ENCODE peak calls at places on chromosomes 3 and 15, in six cellular contexts. O is K562, D is GM23248, A is fibroblast of mammary gland, V is IMR-90, U is right atrium auricular region. C is an unnamed sample.

GRCh38 chr3:62007036-62007435 is 366.3 kb downstream of the FEZF2 start:
- DNase-seq in O (no peak), D (peak; percentile 11), V (peak; percentile 5), A (no peak), U (no peak), C (no peak)

GRCh38 chr3:132083583-132084372 is 49.0 kb upstream of the CPNE4 start:
- DNase-seq in V (no peak), A (peak; percentile 64), U (no peak), D (peak; percentile 76), O (no peak), C (no peak)

GRCh38 chr3:190504354-190505125 is 9.3 kb upstream of the IL1RAP start:
- DNase-seq in V (peak; percentile 27), O (no peak), U (no peak), A (peak; percentile 40), D (peak; percentile 14), C (no peak)

GRCh38 chr3:10263549-10264363 is 15.5 kb downstream of the TATDN2 start:
- DNase-seq in U (peak; percentile 68), A (peak; percentile 55), D (peak; percentile 81), O (peak; percentile 77), V (peak; percentile 42), C (peak; percentile 59)

GRCh38 chr15:66651913-66652642 is 50.0 kb upstream of the SMAD6 start:
- DNase-seq in D (no peak), O (no peak), A (no peak), V (no peak), U (no peak), C (no peak)

GRCh38 chr15:70068783-70069565 is 28.7 kb downstream of the TLE3 start:
- DNase-seq in U (no peak), D (no peak), A (no peak), V (no peak), O (no peak), C (no peak)

GRCh38 chr15:73838795-73839565 is 34.4 kb upstream of the TBC1D21 start:
- DNase-seq in U (peak; percentile 64), A (no peak), O (no peak), D (peak; percentile 19), V (no peak), C (peak; percentile 54)

GRCh38 chr15:57160823-57161560 is 215.3 kb upstream of the CGNL1 start:
- DNase-seq in D (peak; percentile 79), V (peak; percentile 88), U (no peak), O (no peak), A (peak; percentile 64), C (no peak)

GRCh38 chr3:46449755-46450552 is 14.8 kb downstream of the LTF start:
- DNase-seq in O (peak; percentile 74), V (peak; percentile 8), D (peak; percentile 45), A (peak; percentile 11), U (peak; percentile 34), C (no peak)

GRCh38 chr3:195103623-195104022 is 167.3 kb downstream of the XXYLT1 start:
- DNase-seq in O (no peak), D (no peak), U (no peak), A (peak; percentile 38), V (no peak), C (no peak)

GRCh38 chr3:11534011-11534782 is 109.5 kb downstream of the VGLL4 start:
- DNase-seq in U (no peak), O (no peak), D (no peak), V (no peak), A (no peak), C (no peak)

GRCh38 chr3:125212509-125213372 is at the start of gene SLC12A8:
- DNase-seq in V (no peak), A (no peak), U (no peak), D (peak; percentile 33), O (no peak), C (no peak)

GRCh38 chr3:5312278-5312677 is 124.8 kb downstream of the EDEM1 start:
- DNase-seq in V (no peak), D (peak; percentile 21), A (peak; percentile 41), U (no peak), O (no peak), C (no peak)

GRCh38 chr3:38648659-38649499 is 608 bp downstream of the SCN5A start:
- DNase-seq in U (no peak), V (no peak), D (no peak), A (no peak), O (no peak), C (no peak)

GRCh38 chr3:114902691-114903101 is 244.4 kb downstream of the ZBTB20 start:
- DNase-seq in V (peak; percentile 4), O (no peak), U (no peak), D (peak; percentile 10), A (no peak), C (no peak)
- H3K4me3 ChIP-seq in V (no peak overlapping the region), O (no peak overlapping the region), U (no peak overlapping the region), D (no peak overlapping the region), A (no peak overlapping the region), C (no peak overlapping the region)

GRCh38 chr15:80550219-80550909 is 144.7 kb upstream of the ABHD17C start:
- DNase-seq in D (peak; percentile 88), U (no peak), A (peak; percentile 94), O (no peak), V (peak; percentile 98), C (no peak)
- H3K4me3 ChIP-seq in D (peak overlapping the region; percentile 54), U (no peak overlapping the region), A (peak overlapping the region; percentile 24), O (no peak overlapping the region), V (peak overlapping the region; percentile 4), C (no peak overlapping the region)

GRCh38 chr3:193730498-193730897 is 137.5 kb downstream of the OPA1 start:
- DNase-seq in O (no peak), A (no peak), D (no peak), V (no peak), U (no peak), C (no peak)

GRCh38 chr3:193728429-193729087 is 135.6 kb downstream of the OPA1 start:
- DNase-seq in V (no peak), U (no peak), A (no peak), D (no peak), O (no peak), C (no peak)

GRCh38 chr3:193730976-193731375 is 138.0 kb downstream of the OPA1 start:
- DNase-seq in A (no peak), D (no peak), O (no peak), U (no peak), V (no peak), C (no peak)

GRCh38 chr3:193729088-193729465 is 136.1 kb downstream of the OPA1 start:
- DNase-seq in O (no peak), U (no peak), D (no peak), V (no peak), A (no peak), C (no peak)

DNA sequence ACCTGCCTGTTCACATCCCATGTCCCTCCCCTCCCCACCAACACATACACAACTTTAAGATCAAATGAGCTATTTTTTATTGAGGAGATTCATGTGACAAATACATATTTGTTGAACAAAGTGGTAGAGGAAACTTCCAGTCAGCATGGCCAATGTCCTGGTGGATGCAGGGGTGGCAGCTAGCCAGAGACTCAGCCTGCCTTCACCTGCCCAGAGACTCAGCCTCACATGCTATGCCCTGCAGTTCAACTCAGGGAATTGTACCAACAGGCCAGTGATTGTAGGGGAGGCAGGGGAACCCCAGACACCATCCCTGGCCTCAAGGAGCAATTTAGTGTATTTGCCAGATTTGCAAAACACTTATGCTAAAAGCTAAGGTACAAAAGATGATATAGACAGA is 136.6 kb downstream of the OPA1 start:
- DNase-seq in A (no peak), O (no peak), D (no peak), U (no peak), V (no peak), C (no peak)
- H3K4me3 ChIP-seq in A (no peak overlapping the region), O (no peak overlapping the region), D (no peak overlapping the region), U (no peak overlapping the region), V (no peak overlapping the region), C (no peak overlapping the region)

GRCh38 chr15:90886291-90886614 is 1.9 kb downstream of the FES start:
- DNase-seq in O (no peak), D (no peak), V (no peak), U (no peak), A (no peak), C (no peak)
- H3K4me3 ChIP-seq in O (no peak overlapping the region), D (no peak overlapping the region), V (no peak overlapping the region), U (peak overlapping the region; percentile 64), A (no peak overlapping the region), C (no peak overlapping the region)

GRCh38 chr3:50292924-50293801 is 934 bp upstream of the IFRD2 start:
- DNase-seq in A (no peak), O (no peak), U (no peak), D (peak; percentile 48), V (no peak), C (no peak)
- H3K4me3 ChIP-seq in A (peak overlapping the region; percentile 40), O (peak overlapping the region; percentile 27), U (peak overlapping the region; percentile 99), D (peak overlapping the region; percentile 63), V (no peak overlapping the region), C (peak overlapping the region; percentile 77)

GRCh38 chr3:114624676-114625181 is 330.9 kb downstream of the TIGIT start:
- DNase-seq in O (no peak), U (peak; percentile 97), D (peak; percentile 98), A (peak; percentile 99), V (peak; percentile 99), C (peak; percentile 94)
- H3K4me3 ChIP-seq in O (no peak overlapping the region), U (peak overlapping the region; percentile 52), D (peak overlapping the region; percentile 82), A (peak overlapping the region; percentile 68), V (peak overlapping the region; percentile 62), C (peak overlapping the region; percentile 56)

DNA sequence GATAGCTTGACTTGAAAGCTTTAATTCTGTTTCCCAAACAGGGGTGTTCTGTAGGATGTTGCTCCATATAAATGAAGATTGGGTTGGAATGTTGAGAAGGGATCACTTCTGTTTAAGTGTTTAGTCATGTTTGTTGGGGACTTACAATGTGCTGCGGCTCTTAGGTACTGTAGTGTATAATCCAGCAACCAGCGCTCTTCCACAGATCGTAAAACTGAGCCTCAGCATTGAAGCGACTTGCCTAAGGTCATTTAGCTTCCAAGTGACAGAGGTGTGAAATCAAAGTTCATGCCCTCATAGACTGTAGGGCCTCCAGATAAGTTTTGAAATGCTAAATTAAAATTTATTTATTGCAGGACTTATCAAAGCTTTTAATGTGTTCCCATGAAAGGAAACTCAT is 1.8 kb downstream of the MKRN2 start:
- DNase-seq in D (no peak), V (no peak), O (no peak), U (no peak), A (no peak), C (no peak)
- H3K4me3 ChIP-seq in D (peak overlapping the region; percentile 86), V (peak overlapping the region; percentile 6), O (peak overlapping the region; percentile 82), U (peak overlapping the region; percentile 77), A (no peak overlapping the region), C (no peak overlapping the region)

C was measured in testis.